ENCODE peak calls at places on chromosome 9, in ten cellular contexts. J is gastrocnemius medialis, Q is Peyer's patch, P is endothelial cell of umbilical vein, T is adrenal gland, V is stomach, L is heart left ventricle, Z is A549, I is HCT116, D is GM12878. U is an unnamed sample.

GRCh38 chr9:86818636-86819035 is 128.7 kb downstream of the GAS1 start:
- DNase-seq in J (no peak), Q (no peak), P (no peak), T (no peak), V (no peak), L (no peak), Z (no peak), I (no peak), D (no peak), U (no peak)

GRCh38 chr9:133075925-133076324 is 14.1 kb downstream of the CEL start:
- DNase-seq in J (no peak), Q (no peak), P (no peak), T (peak), V (no peak), L (no peak), Z (no peak), I (no peak), D (no peak), U (no peak)

GRCh38 chr9:37948417-37948980 is 44.6 kb upstream of the SLC25A51 start:
- DNase-seq in J (no peak), Q (no peak), P (no peak), T (no peak), V (no peak), L (peak), Z (no peak), I (no peak), D (no peak), U (no peak)

GRCh38 chr9:92682269-92682668 is 12.3 kb upstream of the IPPK start:
- DNase-seq in J (no peak), Q (no peak), P (no peak), T (no peak), V (no peak), L (no peak), Z (no peak), I (no peak), D (no peak), U (no peak)

GRCh38 chr9:113564804-113565237 is 101.3 kb downstream of the RGS3 start:
- DNase-seq in J (peak), Q (peak), P (no peak), T (peak), V (peak), L (peak), Z (no peak), I (no peak), D (no peak), U (peak)

GRCh38 chr9:124743686-124744348 is 27.3 kb downstream of the NR6A1 start:
- DNase-seq in J (no peak), Q (no peak), P (no peak), T (no peak), V (no peak), L (no peak), Z (no peak), I (no peak), D (no peak), U (peak)

GRCh38 chr9:99013550-99013949 is 69.8 kb downstream of the COL15A1 start:
- DNase-seq in J (no peak), Q (no peak), P (no peak), T (no peak), V (no peak), L (no peak), Z (no peak), I (no peak), D (no peak), U (no peak)

GRCh38 chr9:13513262-13513661 is 233.8 kb upstream of the MPDZ start:
- DNase-seq in J (no peak), Q (no peak), P (no peak), T (no peak), V (no peak), L (no peak), Z (no peak), I (no peak), D (no peak), U (no peak)

GRCh38 chr9:110426052-110426709 is 88.5 kb upstream of the TXNDC8 start:
- DNase-seq in J (no peak), Q (no peak), P (peak), T (no peak), V (no peak), L (no peak), Z (peak), I (no peak), D (no peak), U (no peak)

GRCh38 chr9:4680750-4681149 is 1.4 kb downstream of the CDC37L1 start:
- DNase-seq in J (no peak), Q (no peak), P (no peak), T (no peak), V (no peak), L (no peak), Z (no peak), I (no peak), D (no peak), U (peak)

GRCh38 chr9:36834736-36835135 is 199.3 kb downstream of the PAX5 start:
- DNase-seq in J (no peak), Q (peak), P (no peak), T (no peak), V (no peak), L (peak), Z (no peak), I (no peak), D (no peak), U (no peak)

GRCh38 chr9:36833954-36834353 is 200.1 kb downstream of the PAX5 start:
- DNase-seq in J (no peak), Q (peak), P (no peak), T (no peak), V (no peak), L (no peak), Z (no peak), I (no peak), D (no peak), U (no peak)

GRCh38 chr9:36836486-36836885 is 197.6 kb downstream of the PAX5 start:
- DNase-seq in J (no peak), Q (no peak), P (no peak), T (no peak), V (no peak), L (no peak), Z (no peak), I (no peak), D (no peak), U (no peak)

GRCh38 chr9:36837431-36838405 is 196.3 kb downstream of the PAX5 start:
- DNase-seq in J (no peak), Q (no peak), P (no peak), T (no peak), V (no peak), L (no peak), Z (no peak), I (no peak), D (no peak), U (no peak)

GRCh38 chr9:36835271-36835996 is 198.6 kb downstream of the PAX5 start:
- DNase-seq in J (no peak), Q (peak), P (no peak), T (no peak), V (no peak), L (no peak), Z (no peak), I (no peak), D (no peak), U (no peak)
- TF ChIP-seq POLR2A in J (no peak), Q (no peak), P (no peak), T (no peak), V (no peak), L (no peak), Z (no peak), I (no peak), D (no peak), U (no peak)

DNA sequence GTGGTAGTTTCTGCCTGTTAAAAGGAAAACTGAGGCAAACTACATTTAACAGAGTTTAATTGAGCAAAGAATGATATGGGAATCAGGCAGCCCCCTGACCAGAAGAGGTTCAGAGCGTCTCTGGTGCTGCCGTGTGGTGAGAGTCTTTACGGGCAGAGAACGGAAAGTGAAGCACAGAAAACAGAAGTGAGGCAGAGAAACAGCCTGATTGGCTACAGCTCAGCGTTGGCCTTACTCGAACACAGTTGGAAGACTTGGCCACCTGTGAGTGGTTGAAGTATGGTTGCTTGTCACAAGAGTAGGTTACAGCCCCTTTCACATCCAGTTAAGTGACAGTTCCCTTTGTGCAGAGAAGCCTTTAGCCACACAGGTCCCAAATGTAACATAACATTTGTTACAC is 16.9 kb upstream of the FBP1 start:
- DNase-seq in J (no peak), Q (no peak), P (no peak), T (no peak), V (no peak), L (no peak), Z (no peak), I (no peak), D (peak), U (no peak)
- TF ChIP-seq POLR2A in J (no peak), Q (peak), P (no peak), T (no peak), V (no peak), L (no peak), Z (no peak), I (no peak), D (peak), U (no peak)

GRCh38 chr9:36286388-36286787 is 28.1 kb upstream of the GNE start:
- DNase-seq in J (no peak), Q (no peak), P (no peak), T (no peak), V (no peak), L (no peak), Z (no peak), I (no peak), D (no peak), U (no peak)

GRCh38 chr9:36280989-36281388 is 22.7 kb upstream of the GNE start:
- DNase-seq in J (no peak), Q (no peak), P (no peak), T (no peak), V (no peak), L (no peak), Z (no peak), I (no peak), D (no peak), U (no peak)

GRCh38 chr9:36284226-36284625 is 26.0 kb upstream of the GNE start:
- DNase-seq in J (no peak), Q (no peak), P (no peak), T (no peak), V (no peak), L (no peak), Z (no peak), I (no peak), D (no peak), U (no peak)

GRCh38 chr9:36278243-36278642 is 20.0 kb upstream of the GNE start:
- DNase-seq in J (no peak), Q (no peak), P (no peak), T (no peak), V (no peak), L (no peak), Z (no peak), I (no peak), D (no peak), U (no peak)

GRCh38 chr9:36282275-36282674 is 24.0 kb upstream of the GNE start:
- DNase-seq in J (no peak), Q (no peak), P (no peak), T (no peak), V (no peak), L (no peak), Z (no peak), I (no peak), D (no peak), U (no peak)
- TF ChIP-seq POLR2A in J (no peak), Q (no peak), P (no peak), T (no peak), V (no peak), L (no peak), Z (no peak), I (no peak), D (no peak), U (no peak)

GRCh38 chr9:76216161-76216649 is 178.0 kb downstream of the RFK start:
- DNase-seq in J (no peak), Q (no peak), P (peak), T (no peak), V (no peak), L (no peak), Z (peak), I (peak), D (no peak), U (no peak)
- TF ChIP-seq POLR2A in J (no peak), Q (no peak), P (no peak), T (no peak), V (no peak), L (no peak), Z (no peak), I (no peak), D (no peak), U (no peak)

DNA sequence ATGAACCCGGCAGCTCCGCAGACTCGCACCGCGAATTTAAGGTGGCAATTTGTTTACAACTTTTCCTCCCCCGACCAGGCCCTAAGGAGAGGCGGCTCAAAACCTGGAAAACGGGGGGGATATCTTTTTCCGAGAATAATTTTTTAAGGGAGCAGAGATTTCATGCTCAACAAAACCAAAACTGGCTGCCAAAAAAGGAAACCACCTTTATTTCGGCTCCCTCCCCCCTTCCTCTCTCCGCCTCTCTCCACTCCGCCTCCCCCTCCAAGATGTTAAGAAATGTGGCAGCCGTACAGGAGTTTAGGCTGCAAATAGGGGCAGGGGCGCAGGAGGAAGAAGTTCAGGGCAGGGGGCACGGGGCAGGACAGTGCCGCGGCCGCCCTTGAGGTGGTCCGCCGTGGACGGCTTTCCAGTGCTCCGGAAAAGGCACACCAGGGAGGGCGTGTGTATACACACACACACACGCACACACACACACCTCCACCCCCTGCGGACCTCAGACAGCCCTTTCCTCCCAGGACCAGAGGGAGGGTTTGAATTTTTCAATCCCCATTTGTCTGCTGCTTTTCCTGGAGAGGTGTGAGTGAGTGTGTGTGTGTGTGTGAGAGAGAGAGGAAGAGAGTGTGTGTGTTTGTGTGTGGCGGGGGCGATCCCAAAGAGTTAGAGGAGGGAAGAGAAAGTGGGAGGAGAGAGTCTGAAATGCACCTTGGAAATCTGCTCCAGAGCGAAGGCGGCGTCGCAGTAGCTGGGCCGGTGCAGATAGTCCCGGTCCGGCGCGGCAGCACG is 9.1 kb downstream of the PTCH1 start:
- DNase-seq in J (peak), Q (peak), P (peak), T (peak), V (peak), L (peak), Z (peak), I (peak), D (no peak), U (peak)
- TF ChIP-seq POLR2A in J (no peak), Q (no peak), P (no peak), T (no peak), V (peak), L (no peak), Z (no peak), I (no peak), D (no peak), U (no peak)

DNA sequence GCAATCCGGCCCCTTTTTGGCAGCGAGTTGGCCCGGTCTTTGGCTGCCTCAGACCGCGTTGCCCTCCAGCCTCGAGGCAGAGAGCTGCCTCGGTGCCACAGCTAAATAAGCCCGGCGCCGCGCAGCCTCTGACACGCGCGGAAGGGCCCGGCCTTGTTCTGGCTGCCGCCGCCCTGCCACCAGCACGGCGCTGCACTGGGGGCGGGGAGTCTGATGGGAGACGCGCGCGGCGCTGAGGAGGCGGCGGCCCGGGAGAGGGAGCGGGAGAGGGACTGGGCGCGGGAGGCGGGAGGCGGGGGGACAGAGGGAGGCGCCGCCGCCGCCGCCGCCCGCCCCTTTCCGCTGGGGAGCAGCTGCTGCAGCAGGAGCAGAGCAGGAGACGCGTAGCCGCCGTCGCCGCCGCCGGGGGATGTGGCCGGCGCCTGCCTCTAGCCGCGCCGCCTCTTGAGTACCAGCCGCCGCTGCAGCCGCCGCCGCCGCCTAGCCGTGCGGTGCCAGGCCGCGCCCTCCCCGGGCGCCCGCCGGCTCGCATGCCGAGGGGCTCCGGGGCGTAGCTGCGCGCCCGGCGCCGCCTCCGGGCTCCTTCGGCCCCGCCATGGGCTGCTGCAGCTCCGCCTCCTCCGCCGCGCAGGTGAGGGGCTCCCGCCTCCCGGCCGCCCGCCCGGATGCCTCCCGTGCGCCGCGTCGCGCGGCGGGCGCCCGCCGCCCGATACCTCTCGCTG is at the start of gene SLC44A1:
- DNase-seq in J (peak), Q (peak), P (peak), T (peak), V (peak), L (peak), Z (peak), I (peak), D (peak), U (peak)
- TF ChIP-seq POLR2A in J (peak), Q (peak), P (peak), T (peak), V (no peak), L (peak), Z (peak), I (peak), D (peak), U (peak)

DNA sequence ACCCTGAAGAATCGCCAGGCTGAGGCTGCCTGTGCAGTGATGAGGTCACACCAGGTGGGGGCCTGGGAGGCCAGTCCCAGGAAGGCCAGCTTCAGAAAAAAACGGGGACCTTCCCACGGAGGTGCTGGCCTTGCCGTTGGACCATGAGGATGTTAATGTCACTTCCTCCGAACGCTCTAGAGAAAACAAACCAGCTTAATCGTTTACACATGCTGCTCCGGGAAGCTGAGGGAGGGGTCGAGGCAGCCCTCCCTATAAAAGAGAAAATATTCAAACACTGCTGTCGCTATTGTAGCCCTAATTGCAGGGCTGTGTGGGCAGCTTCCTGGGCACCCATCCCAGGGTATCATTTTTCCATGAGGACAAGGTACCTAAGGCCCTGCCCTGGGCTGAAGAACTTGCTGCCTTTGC is 27.0 kb downstream of the PTGES start:
- DNase-seq in J (no peak), Q (no peak), P (no peak), T (no peak), V (no peak), L (no peak), Z (no peak), I (no peak), D (no peak), U (no peak)
- TF ChIP-seq POLR2A in J (no peak), Q (no peak), P (no peak), T (no peak), V (no peak), L (no peak), Z (no peak), I (no peak), D (no peak), U (no peak)

DNA sequence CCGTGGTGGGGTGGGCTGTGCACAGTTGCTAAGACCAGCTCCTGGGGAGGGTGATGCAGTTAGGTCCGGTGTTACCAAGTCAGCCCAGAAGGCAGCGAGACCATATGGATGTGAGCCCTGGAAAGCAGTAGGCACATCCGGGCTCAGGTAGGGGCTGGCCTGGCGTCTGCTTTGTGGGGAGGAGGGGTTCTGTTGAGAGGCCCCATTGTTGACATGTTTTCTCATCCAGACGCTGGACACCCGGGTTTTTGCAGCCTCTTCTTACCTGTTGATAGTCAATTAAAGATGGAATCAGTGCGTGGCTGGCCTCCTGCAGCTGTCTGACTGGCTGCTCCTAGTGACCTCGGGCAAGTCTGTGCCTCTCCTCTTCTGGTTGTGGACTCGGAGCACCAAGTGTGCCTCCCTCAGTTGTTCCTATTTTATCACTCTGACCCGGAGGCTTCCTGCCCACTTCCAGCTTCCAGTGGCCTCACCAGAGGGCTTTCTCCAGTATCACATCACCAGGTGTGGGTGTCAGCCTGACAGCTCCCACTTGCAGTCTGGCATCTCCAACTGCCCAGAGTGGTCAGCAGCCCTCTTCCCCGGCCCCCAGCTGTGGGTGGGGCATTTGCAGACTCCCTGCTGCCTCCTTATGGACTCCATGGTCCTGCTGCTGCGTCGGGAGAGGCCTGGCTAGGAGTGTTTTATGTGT is 90.8 kb downstream of the EHMT1 start:
- DNase-seq in J (no peak), Q (no peak), P (no peak), T (no peak), V (no peak), L (no peak), Z (no peak), I (no peak), D (no peak), U (no peak)
- TF ChIP-seq POLR2A in J (no peak), Q (no peak), P (no peak), T (no peak), V (no peak), L (no peak), Z (no peak), I (no peak), D (no peak), U (no peak)

GRCh38 chr9:70832487-70832886 is 288.9 kb downstream of the TRPM3 start:
- DNase-seq in J (no peak), Q (no peak), P (peak), T (no peak), V (no peak), L (no peak), Z (no peak), I (no peak), D (no peak), U (no peak)

GRCh38 chr9:70840266-70840665 is 281.2 kb downstream of the TRPM3 start:
- DNase-seq in J (no peak), Q (no peak), P (no peak), T (no peak), V (no peak), L (no peak), Z (no peak), I (no peak), D (no peak), U (no peak)

GRCh38 chr9:70830618-70831017 is 290.8 kb downstream of the TRPM3 start:
- DNase-seq in J (no peak), Q (no peak), P (no peak), T (no peak), V (no peak), L (no peak), Z (no peak), I (no peak), D (no peak), U (no peak)

GRCh38 chr9:70829591-70830265 is 291.7 kb downstream of the TRPM3 start:
- DNase-seq in J (no peak), Q (no peak), P (no peak), T (no peak), V (no peak), L (no peak), Z (no peak), I (no peak), D (no peak), U (no peak)

DNA sequence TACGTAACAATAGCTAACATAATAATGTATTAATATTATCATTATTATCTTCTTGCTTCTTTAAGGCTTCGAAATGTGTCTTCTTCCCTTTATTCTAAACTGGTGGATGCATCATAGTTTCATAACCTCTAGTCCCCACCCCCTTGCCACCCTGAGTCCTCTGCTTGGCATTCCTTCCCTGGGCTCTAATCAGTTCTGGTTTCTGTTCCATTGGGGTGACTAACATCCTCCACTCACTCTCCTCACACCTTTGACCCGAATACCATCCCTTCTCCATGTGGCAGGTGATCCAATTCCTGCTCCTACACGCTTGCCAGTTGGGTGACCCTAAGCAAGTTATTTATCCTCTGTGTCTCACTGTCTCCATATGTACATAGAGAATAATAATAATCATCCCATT is 286.1 kb downstream of the TRPM3 start:
- DNase-seq in J (no peak), Q (no peak), P (no peak), T (peak), V (no peak), L (no peak), Z (no peak), I (no peak), D (no peak), U (no peak)
- TF ChIP-seq POLR2A in J (no peak), Q (no peak), P (no peak), T (no peak), V (no peak), L (no peak), Z (no peak), I (no peak), D (no peak), U (no peak)